ENCODE peak calls at places on chromosome 3, in seven cellular contexts. I is cardiac fibroblast, U is brain microvascular endothelial cell, K is astrocyte of the cerebellum, N is body of pancreas, T is HL-60, P is AG10803. A is an unnamed sample.
A peak's percentile ranks its signal among the peaks of the same experiment; 100 is the strongest.

GRCh38 chr3:65714138-65714537 is 324.6 kb downstream of the MAGI1 start:
- DNase-seq in I (peak; percentile 31), U (peak; percentile 91), K (no peak), N (no peak), T (no peak), P (peak; percentile 12), A (no peak)

GRCh38 chr3:50623840-50624474 is 7.0 kb downstream of the MAPKAPK3 start:
- DNase-seq in I (no peak), U (no peak), K (no peak), N (no peak), T (no peak), P (peak; percentile 12), A (no peak)

GRCh38 chr3:33426630-33427341 is 13.4 kb downstream of the UBP1 start:
- DNase-seq in I (peak; percentile 38), U (no peak), K (no peak), N (no peak), T (no peak), P (no peak), A (no peak)

GRCh38 chr3:123341871-123342630 is 106.8 kb downstream of the ADCY5 start:
- DNase-seq in I (no peak), U (no peak), K (no peak), N (no peak), T (no peak), P (no peak), A (no peak)

GRCh38 chr3:26078539-26078938 is 288.6 kb downstream of the OXSM start:
- DNase-seq in I (no peak), U (no peak), K (no peak), N (no peak), T (no peak), P (no peak), A (no peak)

GRCh38 chr3:53045107-53045783 is 628 bp downstream of the SFMBT1 start:
- DNase-seq in I (peak; percentile 29), U (no peak), K (no peak), N (peak; percentile 77), T (peak; percentile 38), P (peak; percentile 44), A (peak; percentile 73)

GRCh38 chr3:177561365-177561764 is 364.1 kb upstream of the TBL1XR1 start:
- DNase-seq in I (no peak), U (no peak), K (no peak), N (no peak), T (no peak), P (no peak), A (peak; percentile 4)

GRCh38 chr3:38542401-38543298 is 46.5 kb downstream of the EXOG start:
- DNase-seq in I (no peak), U (no peak), K (no peak), N (no peak), T (no peak), P (no peak), A (no peak)

GRCh38 chr3:115784739-115785571 is 161.6 kb downstream of the GAP43 start:
- DNase-seq in I (peak; percentile 76), U (peak; percentile 74), K (no peak), N (no peak), T (no peak), P (peak; percentile 98), A (no peak)
- TF ChIP-seq CTCF in I (no peak), U (no peak), K (no peak), N (no peak), T (no peak), P (no peak), A (no peak)

DNA sequence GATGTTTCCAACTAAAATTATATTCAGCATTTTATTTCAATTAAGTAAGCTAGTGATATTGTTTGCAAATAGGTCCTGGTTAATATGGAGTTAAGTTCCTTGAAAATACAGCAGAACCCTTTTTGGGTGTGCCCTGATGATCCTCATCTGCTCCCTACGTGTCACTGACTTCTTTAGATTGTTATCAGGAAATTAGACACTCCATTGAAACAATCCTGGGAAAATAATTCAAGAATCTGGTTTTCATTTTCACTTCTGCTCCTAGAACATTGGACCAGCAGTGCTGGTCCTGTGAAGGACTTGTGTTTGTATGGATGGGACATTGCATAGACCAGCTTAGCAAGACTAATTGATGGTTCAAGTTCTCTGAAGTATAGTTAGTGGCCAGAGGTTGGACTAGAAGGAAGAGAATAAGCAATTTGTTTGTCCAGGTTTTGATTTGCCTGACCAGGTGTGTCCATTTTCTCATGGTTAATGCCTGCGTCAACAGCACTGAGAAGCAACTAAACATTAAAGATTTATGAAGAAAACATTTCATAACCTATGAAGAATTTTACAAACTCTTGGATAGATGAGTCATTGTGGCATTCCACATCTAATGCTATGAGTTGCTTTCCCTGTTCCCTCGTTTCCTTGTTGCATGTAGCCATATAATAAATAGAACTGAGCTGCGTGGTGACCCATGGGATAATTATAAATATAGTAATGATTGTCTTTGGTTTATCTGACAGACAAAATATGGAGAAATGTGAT is 95.8 kb downstream of the ZPLD1 start:
- DNase-seq in I (peak; percentile 45), U (peak; percentile 7), K (no peak), N (no peak), T (no peak), P (peak; percentile 6), A (no peak)
- H3K4me3 ChIP-seq in I (no peak overlapping the region), U (no peak overlapping the region), K (no peak overlapping the region), N (no peak overlapping the region), T (no peak overlapping the region), P (no peak overlapping the region), A (no peak overlapping the region)

GRCh38 chr3:13885704-13886010 is 5.8 kb upstream of the WNT7A start:
- DNase-seq in I (no peak), U (no peak), K (no peak), N (no peak), T (no peak), P (no peak), A (no peak)
- TF ChIP-seq CTCF in I (no peak), U (no peak), K (no peak), N (no peak), T (no peak), P (no peak), A (no peak)

DNA sequence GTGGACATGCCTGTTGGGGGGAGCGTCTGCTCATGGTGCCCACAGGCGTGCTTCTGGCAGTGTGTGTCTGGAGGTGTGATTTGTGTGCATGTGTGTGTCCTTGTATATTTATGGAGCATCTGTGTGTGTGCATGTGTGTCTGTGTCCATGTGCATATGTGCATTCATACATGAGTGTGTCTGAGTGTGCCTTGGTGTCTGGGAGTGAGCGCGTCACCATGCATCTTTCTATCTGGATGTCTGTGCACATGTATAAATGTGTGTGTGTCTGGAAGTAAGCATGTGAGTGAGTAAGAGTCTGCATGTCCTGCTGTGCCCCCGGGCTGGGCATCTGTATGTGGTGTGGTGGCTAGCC is 58.1 kb upstream of the PRR23E start:
- DNase-seq in I (peak; percentile 1), U (no peak), K (no peak), N (no peak), T (no peak), P (no peak), A (no peak)
- H3K4me3 ChIP-seq in I (no peak overlapping the region), U (no peak overlapping the region), K (no peak overlapping the region), N (no peak overlapping the region), T (no peak overlapping the region), P (no peak overlapping the region), A (no peak overlapping the region)

DNA sequence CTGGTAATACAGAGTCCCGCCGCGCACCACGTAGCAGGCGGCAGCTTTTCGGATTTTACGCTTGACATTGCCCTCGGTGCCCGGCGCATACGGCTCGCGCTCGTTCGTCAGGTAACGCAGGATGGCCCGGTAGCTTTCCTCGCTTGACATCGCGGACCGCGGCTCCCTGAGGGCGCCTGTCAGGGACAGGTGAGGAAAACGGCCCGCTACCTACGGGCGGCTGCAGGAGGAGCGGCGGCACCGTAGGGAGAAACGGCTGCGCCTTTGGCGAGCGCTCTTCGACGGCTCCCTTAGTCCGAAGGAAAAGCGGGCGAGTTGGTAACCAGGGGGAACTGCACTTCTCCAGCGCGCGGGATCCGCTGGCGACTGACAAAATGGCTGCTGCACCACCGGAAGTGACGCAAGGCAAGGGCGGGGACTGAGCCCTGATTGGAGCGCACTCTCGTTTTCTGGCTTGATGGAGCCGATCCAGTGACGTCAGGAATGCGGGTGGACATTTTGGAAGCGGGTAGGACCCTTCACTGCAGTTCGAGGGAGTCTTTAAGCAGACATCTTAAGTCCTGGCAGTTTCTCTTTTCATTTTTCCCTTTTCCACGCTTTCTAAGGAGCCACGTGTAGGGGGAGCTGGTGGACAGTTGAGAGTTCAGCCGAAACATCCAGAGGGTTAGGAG is at the start of gene ZBTB11:
- DNase-seq in I (peak; percentile 100), U (peak; percentile 100), K (peak; percentile 100), N (peak; percentile 99), T (peak; percentile 99), P (peak; percentile 100), A (peak; percentile 99)
- TF ChIP-seq CTCF in I (peak; percentile 51), U (peak; percentile 73), K (peak; percentile 79), N (peak; percentile 69), T (peak; percentile 37), P (peak; percentile 80), A (peak; percentile 45)

GRCh38 chr3:11470031-11470853 is 173.5 kb downstream of the VGLL4 start:
- DNase-seq in I (no peak), U (no peak), K (no peak), N (no peak), T (no peak), P (no peak), A (no peak)
- H3K4me3 ChIP-seq in I (no peak overlapping the region), U (no peak overlapping the region), K (no peak overlapping the region), N (no peak overlapping the region), T (no peak overlapping the region), P (no peak overlapping the region), A (no peak overlapping the region)

GRCh38 chr3:28799084-28799483 is 450.5 kb upstream of the AZI2 start:
- DNase-seq in I (peak; percentile 25), U (no peak), K (no peak), N (no peak), T (no peak), P (peak; percentile 28), A (peak; percentile 4)
- TF ChIP-seq CTCF in I (no peak), U (no peak), K (no peak), N (no peak), T (no peak), P (peak; percentile 12), A (no peak)

DNA sequence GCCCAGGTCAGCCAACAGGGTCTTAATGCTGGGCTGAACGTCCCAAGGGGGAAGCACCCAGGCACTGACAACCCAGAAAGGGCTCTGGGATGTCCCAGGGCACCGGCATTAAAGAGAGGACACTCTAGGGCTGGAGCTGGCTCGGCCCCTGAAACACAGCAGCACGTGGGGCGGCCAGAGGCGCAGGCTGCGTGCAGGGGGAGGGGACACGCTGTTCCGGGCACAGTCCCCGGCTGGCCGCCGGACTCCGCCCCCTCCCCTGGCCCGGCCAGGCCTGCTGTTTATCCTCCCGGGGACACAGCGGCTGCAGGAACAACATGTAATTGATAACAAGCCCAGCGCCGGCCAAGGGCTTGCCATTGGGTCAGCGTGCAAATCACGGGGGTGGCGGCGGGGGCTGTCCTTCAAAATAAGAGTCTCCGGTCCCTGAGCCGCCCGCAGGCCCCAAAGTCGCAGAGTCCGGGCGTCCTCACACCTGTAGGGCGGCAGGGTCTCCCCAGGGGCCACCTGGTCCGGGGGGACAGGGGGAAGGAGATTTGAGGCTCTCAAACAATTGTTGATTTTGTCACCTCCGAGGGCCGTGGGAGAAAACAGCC is 1.3 kb downstream of the KLF15 start:
- DNase-seq in I (peak; percentile 77), U (peak; percentile 51), K (peak; percentile 12), N (peak; percentile 99), T (peak; percentile 8), P (peak; percentile 61), A (no peak)
- H3K4me3 ChIP-seq in I (peak overlapping the region; percentile 68), U (peak overlapping the region; percentile 47), K (peak overlapping the region; percentile 48), N (peak overlapping the region; percentile 39), T (no peak overlapping the region), P (peak overlapping the region; percentile 56), A (no peak overlapping the region)